ENCODE peak calls at places on chromosomes 16 and 17, in five cellular contexts. Q, V, O, I and Z are unnamed samples.

GRCh38 chr16:79089735-79090284 is 510.7 kb downstream of the MAF start:
- DNase-seq in Q (peak; percentile 35), V (no peak), I (no peak), O (no peak), Z (no peak)

GRCh38 chr16:79093554-79093967 is 507.0 kb downstream of the MAF start:
- DNase-seq in I (no peak), V (no peak), Q (peak; percentile 29), O (no peak), Z (no peak)

GRCh38 chr17:17237026-17237799 is at the start of gene FLCN:
- DNase-seq in V (peak; percentile 95), O (peak; percentile 91), I (peak; percentile 91), Q (peak; percentile 92), Z (peak; percentile 90)

GRCh38 chr17:50565559-50566350 is 5.2 kb downstream of the CACNA1G start:
- DNase-seq in Q (no peak), V (no peak), I (no peak), O (peak; percentile 21), Z (no peak)

GRCh38 chr16:58727028-58727781 is 6.9 kb downstream of the GOT2 start:
- DNase-seq in Q (no peak), V (no peak), O (no peak), I (no peak), Z (no peak)

GRCh38 chr16:83878838-83879237 is 20.1 kb upstream of the MLYCD start:
- DNase-seq in Q (no peak), V (peak; percentile 56), I (peak; percentile 31), O (peak; percentile 75), Z (no peak)

GRCh38 chr16:84667600-84668309 is 19.4 kb downstream of the KLHL36 start:
- DNase-seq in I (no peak), V (no peak), Q (no peak), O (no peak), Z (no peak)

GRCh38 chr17:11997972-11998233 is 628 bp upstream of the ZNF18 start:
- DNase-seq in Q (no peak), O (no peak), V (no peak), I (no peak), Z (no peak)

GRCh38 chr17:56786989-56787482 is 46.7 kb downstream of the C17orf67 start:
- DNase-seq in Q (peak; percentile 25), I (peak; percentile 71), O (peak; percentile 88), V (peak; percentile 88), Z (no peak)

GRCh38 chr17:82619641-82620040 is 28.6 kb downstream of the WDR45B start:
- DNase-seq in I (no peak), O (no peak), V (no peak), Q (no peak), Z (no peak)

GRCh38 chr16:12016166-12016947 is 39.8 kb downstream of the SNX29 start:
- DNase-seq in V (peak; percentile 36), O (peak; percentile 34), I (no peak), Q (no peak), Z (no peak)

GRCh38 chr17:3935140-3935542 is 18.9 kb upstream of the P2RX1 start:
- DNase-seq in I (peak; percentile 86), V (peak; percentile 76), O (peak; percentile 86), Q (peak; percentile 81), Z (peak; percentile 68)

GRCh38 chr17:37702605-37703004 is 42.3 kb downstream of the HNF1B start:
- DNase-seq in O (peak; percentile 38), Q (peak; percentile 28), I (no peak), V (peak; percentile 88), Z (no peak)

GRCh38 chr16:27920391-27920891 is 143.1 kb downstream of the GSG1L start:
- DNase-seq in Q (no peak), V (no peak), O (no peak), I (peak; percentile 22), Z (no peak)

GRCh38 chr17:76562734-76563148 is 22.9 kb downstream of the PRCD start:
- DNase-seq in O (peak; percentile 87), V (peak; percentile 79), I (peak; percentile 73), Q (no peak), Z (no peak)

GRCh38 chr16:24568392-24568791 is 29.0 kb downstream of the RBBP6 start:
- DNase-seq in O (peak; percentile 48), V (peak; percentile 40), I (no peak), Q (no peak), Z (no peak)

GRCh38 chr17:77840576-77841160 is 117.8 kb upstream of the TNRC6C start:
- DNase-seq in Q (peak; percentile 4), O (no peak), V (no peak), I (no peak), Z (no peak)

GRCh38 chr16:68768170-68768569 is 31.1 kb downstream of the CDH1 start:
- DNase-seq in Q (no peak), I (no peak), O (no peak), V (no peak), Z (no peak)

GRCh38 chr16:23423496-23424049 is 29.4 kb downstream of the COG7 start:
- DNase-seq in Q (peak; percentile 85), V (peak; percentile 95), I (peak; percentile 75), O (peak; percentile 94), Z (no peak)

GRCh38 chr17:72430611-72431432 is 310.0 kb downstream of the SOX9 start:
- DNase-seq in O (no peak), V (no peak), Q (peak; percentile 77), I (no peak), Z (no peak)

GRCh38 chr16:1258218-1258587 is 2.3 kb downstream of the TPSD1 start:
- DNase-seq in Q (no peak), V (no peak), I (no peak), O (no peak), Z (no peak)

GRCh38 chr17:78966123-78966813 is 13.5 kb downstream of the LGALS3BP start:
- DNase-seq in I (no peak), Q (no peak), O (no peak), V (no peak), Z (no peak)

GRCh38 chr17:51322390-51323029 is 62.2 kb downstream of the UTP18 start:
- DNase-seq in O (peak; percentile 52), I (no peak), V (no peak), Q (no peak), Z (no peak)

GRCh38 chr17:50872710-50873424 is 6.7 kb upstream of the TOB1 start:
- DNase-seq in I (peak; percentile 55), O (peak; percentile 51), V (peak; percentile 48), Q (no peak), Z (no peak)

GRCh38 chr17:73493212-73493814 is 150.9 kb downstream of the SDK2 start:
- DNase-seq in Q (no peak), I (no peak), O (no peak), V (no peak), Z (no peak)

GRCh38 chr16:2152695-2153506 is 2.7 kb upstream of the TRAF7 start:
- DNase-seq in I (no peak), V (peak; percentile 32), O (no peak), Q (peak; percentile 51), Z (no peak)

GRCh38 chr17:28948342-28948741 is 3.0 kb downstream of the PHF12 start:
- DNase-seq in V (no peak), O (no peak), I (no peak), Q (no peak), Z (no peak)

GRCh38 chr17:39224778-39225307 is 902 bp downstream of the STAC2 start:
- DNase-seq in I (no peak), O (no peak), Q (no peak), V (no peak), Z (no peak)

GRCh38 chr17:48612854-48613691 is 2.0 kb downstream of the HOXB8 start:
- DNase-seq in O (peak; percentile 25), Q (peak; percentile 49), I (peak; percentile 52), V (peak; percentile 53), Z (peak; percentile 69)
- TF ChIP-seq CTCF in O (peak; percentile 8), Q (peak; percentile 21), I (no peak), V (peak; percentile 11), Z (no peak)

DNA sequence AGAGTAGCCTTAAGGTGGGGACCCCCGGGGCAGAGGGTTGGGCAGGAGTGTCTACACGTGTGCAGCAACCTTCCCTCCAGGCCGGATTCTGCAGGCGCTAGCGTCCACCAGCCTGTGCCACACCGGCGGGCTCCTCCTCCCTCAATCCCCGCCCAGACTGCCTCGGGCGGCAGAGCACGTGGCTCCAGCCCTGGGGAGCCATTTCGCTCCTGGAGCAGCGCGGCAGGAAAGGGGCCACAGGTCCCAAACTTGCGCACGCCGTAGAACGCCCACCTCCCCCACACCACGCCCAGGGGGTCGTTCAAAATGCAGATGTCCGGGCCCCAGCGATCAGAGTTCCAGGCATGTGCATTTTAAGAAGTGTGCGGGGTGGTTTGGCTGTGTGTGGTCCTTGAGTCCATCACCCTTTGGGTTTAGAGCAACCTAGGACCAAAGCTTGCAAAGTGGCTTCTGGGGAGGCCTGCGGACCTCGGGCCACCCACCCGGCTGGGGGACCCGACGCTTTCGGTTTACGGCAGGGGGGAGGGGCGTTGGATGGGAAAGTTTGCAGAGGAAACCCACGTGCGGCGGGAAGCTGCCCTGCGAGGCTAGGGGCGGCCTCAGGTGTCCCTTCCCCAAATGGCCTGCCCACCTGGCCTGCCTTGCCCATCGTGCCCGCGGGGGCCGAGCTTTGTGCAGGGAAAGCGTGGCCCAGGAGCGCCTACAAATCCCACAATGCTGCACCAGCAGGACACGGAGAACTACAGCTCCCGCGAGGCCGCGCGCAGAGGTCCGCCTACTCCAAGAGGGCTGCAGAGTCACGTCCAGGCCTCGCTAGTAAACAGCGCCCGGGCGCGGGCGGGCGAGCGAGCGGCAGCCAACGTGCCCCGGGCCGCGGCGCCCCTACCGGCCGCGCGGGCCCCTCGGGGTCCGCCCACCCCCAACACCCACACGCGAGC is 1.4 kb downstream of the TFAP4 start:
- DNase-seq in V (peak; percentile 92), I (peak; percentile 94), O (peak; percentile 91), Q (peak; percentile 93), Z (peak; percentile 93)
- TF ChIP-seq CTCF in V (no peak), I (no peak), O (no peak), Q (peak; percentile 14), Z (peak; percentile 20)

GRCh38 chr16:66275795-66276428 is 90.6 kb upstream of the CDH5 start:
- DNase-seq in Q (peak; percentile 49), I (peak; percentile 63), V (peak; percentile 77), O (peak; percentile 87), Z (peak; percentile 32)

GRCh38 chr16:66278111-66278531 is 88.4 kb upstream of the CDH5 start:
- DNase-seq in O (no peak), Q (peak; percentile 51), I (no peak), V (no peak), Z (no peak)

GRCh38 chr16:66274335-66275110 is 92.0 kb upstream of the CDH5 start:
- DNase-seq in Q (no peak), O (peak; percentile 71), I (no peak), V (peak; percentile 30), Z (no peak)

GRCh38 chr16:66277311-66278070 is 89.0 kb upstream of the CDH5 start:
- DNase-seq in O (no peak), Q (no peak), I (no peak), V (no peak), Z (no peak)

GRCh38 chr16:66278604-66279262 is 87.8 kb upstream of the CDH5 start:
- DNase-seq in V (no peak), Q (no peak), O (no peak), I (no peak), Z (no peak)
- TF ChIP-seq CTCF in V (no peak), Q (no peak), O (no peak), I (no peak), Z (no peak)

DNA sequence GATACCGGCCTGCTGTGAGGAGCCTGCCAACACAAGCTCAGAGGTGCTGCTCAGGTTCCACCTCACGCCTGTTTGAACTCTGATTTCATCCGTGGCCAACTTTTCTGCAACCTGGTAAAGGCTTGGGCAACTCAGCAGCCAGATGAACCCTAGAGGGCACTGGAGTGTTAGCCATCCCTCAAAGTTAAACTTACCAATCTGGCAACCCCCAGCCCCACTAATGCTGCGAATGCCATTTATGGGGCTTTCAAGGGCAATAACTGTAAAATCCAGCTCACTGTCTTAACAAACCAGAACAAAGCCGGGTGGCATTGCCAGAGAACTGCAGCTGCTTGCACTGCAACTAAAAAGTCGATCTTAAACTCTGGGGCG is 105.5 kb downstream of the AXIN2 start:
- DNase-seq in O (peak; percentile 48), I (peak; percentile 43), Q (peak; percentile 35), V (peak; percentile 3), Z (no peak)
- TF ChIP-seq CTCF in O (peak; percentile 42), I (peak; percentile 37), Q (peak; percentile 27), V (peak; percentile 55), Z (no peak)